ENCODE peak calls at places on chromosomes 6 and 20, in ten cellular contexts. N, U, M, Q, S, Z, X, L, C and K are unnamed samples.

GRCh38 chr6:115668781-115669180 is 391.9 kb downstream of the FRK start:
- DNase-seq in N (no peak), U (no peak), M (no peak), Q (no peak), S (no peak), Z (no peak), X (no peak), L (no peak), C (no peak), K (no peak)

GRCh38 chr20:41769650-41770049 is 151.5 kb upstream of the CHD6 start:
- DNase-seq in N (no peak), U (no peak), M (no peak), Q (no peak), S (no peak), Z (no peak), X (no peak), L (no peak), C (no peak), K (no peak)

GRCh38 chr20:38167851-38168760 is 3.0 kb upstream of the TGM2 start:
- DNase-seq in N (no peak), U (peak), M (no peak), Q (no peak), S (peak), Z (no peak), X (no peak), L (no peak), C (peak), K (no peak)

GRCh38 chr6:46704562-46704961 is 16.9 kb downstream of the TDRD6 start:
- DNase-seq in N (no peak), U (no peak), M (no peak), Q (peak), S (no peak), Z (no peak), X (no peak), L (no peak), C (no peak), K (no peak)

GRCh38 chr6:33752139-33753015 is 5.7 kb upstream of the IP6K3 start:
- DNase-seq in N (no peak), U (no peak), M (peak), Q (no peak), S (no peak), Z (no peak), X (no peak), L (no peak), C (no peak), K (no peak)

GRCh38 chr6:19204445-19204844 is 632.7 kb upstream of the ID4 start:
- DNase-seq in N (no peak), U (no peak), M (no peak), Q (no peak), S (no peak), Z (no peak), X (no peak), L (no peak), C (no peak), K (no peak)

GRCh38 chr20:34951252-34951651 is 4.4 kb downstream of the GSS start:
- DNase-seq in N (no peak), U (no peak), M (no peak), Q (peak), S (no peak), Z (no peak), X (no peak), L (no peak), C (no peak), K (no peak)

GRCh38 chr20:62219101-62219991 is 732 bp downstream of the HRH3 start:
- DNase-seq in N (peak), U (no peak), M (peak), Q (no peak), S (no peak), Z (no peak), X (no peak), L (no peak), C (no peak), K (no peak)

GRCh38 chr6:33995873-33996475 is 149.9 kb downstream of the GRM4 start:
- DNase-seq in N (no peak), U (no peak), M (no peak), Q (no peak), S (no peak), Z (no peak), X (no peak), L (no peak), C (no peak), K (no peak)

GRCh38 chr20:17473662-17474061 is 57.5 kb downstream of the BFSP1 start:
- DNase-seq in N (no peak), U (no peak), M (no peak), Q (no peak), S (no peak), Z (no peak), X (no peak), L (no peak), C (no peak), K (no peak)

GRCh38 chr6:96675617-96676016 is 112.7 kb downstream of the FHL5 start:
- DNase-seq in N (no peak), U (no peak), M (no peak), Q (no peak), S (no peak), Z (no peak), X (no peak), L (no peak), C (no peak), K (no peak)

GRCh38 chr6:35494161-35494563 is 2.7 kb downstream of the TEAD3 start:
- DNase-seq in N (no peak), U (no peak), M (no peak), Q (no peak), S (peak), Z (no peak), X (no peak), L (no peak), C (peak), K (no peak)

GRCh38 chr6:169738204-169738971 is 13.0 kb downstream of the DYNLT2 start:
- DNase-seq in N (no peak), U (no peak), M (no peak), Q (no peak), S (no peak), Z (no peak), X (no peak), L (no peak), C (no peak), K (no peak)

GRCh38 chr20:31638816-31639215 is 1.1 kb downstream of the COX4I2 start:
- DNase-seq in N (no peak), U (no peak), M (no peak), Q (no peak), S (no peak), Z (no peak), X (peak), L (no peak), C (no peak), K (no peak)

GRCh38 chr20:36645998-36646397 is at the start of gene SLA2:
- DNase-seq in N (peak), U (no peak), M (no peak), Q (peak), S (no peak), Z (peak), X (peak), L (peak), C (no peak), K (peak)

GRCh38 chr6:131946404-131946991 is 4.7 kb downstream of the CCN2 start:
- DNase-seq in N (no peak), U (no peak), M (no peak), Q (no peak), S (no peak), Z (no peak), X (no peak), L (no peak), C (peak), K (no peak)

GRCh38 chr6:40933864-40934263 is 105.2 kb downstream of the UNC5CL start:
- DNase-seq in N (no peak), U (no peak), M (no peak), Q (no peak), S (no peak), Z (no peak), X (no peak), L (no peak), C (no peak), K (no peak)

GRCh38 chr20:24657211-24657610 is 187.8 kb downstream of the SYNDIG1 start:
- DNase-seq in N (no peak), U (no peak), M (no peak), Q (no peak), S (no peak), Z (no peak), X (no peak), L (no peak), C (no peak), K (no peak)

GRCh38 chr6:90538651-90539050 is 48.2 kb downstream of the MAP3K7 start:
- DNase-seq in N (no peak), U (no peak), M (no peak), Q (no peak), S (no peak), Z (no peak), X (no peak), L (no peak), C (no peak), K (no peak)

GRCh38 chr20:17613328-17614175 is 43.7 kb downstream of the DSTN start:
- DNase-seq in N (no peak), U (no peak), M (peak), Q (no peak), S (no peak), Z (peak), X (no peak), L (no peak), C (no peak), K (peak)

GRCh38 chr6:53728570-53729194 is 63.1 kb upstream of the KLHL31 start:
- DNase-seq in N (peak), U (no peak), M (no peak), Q (peak), S (peak), Z (peak), X (peak), L (peak), C (peak), K (peak)

GRCh38 chr6:132568611-132569010 is 1.5 kb upstream of the TAAR6 start:
- DNase-seq in N (no peak), U (no peak), M (no peak), Q (no peak), S (no peak), Z (no peak), X (no peak), L (no peak), C (no peak), K (no peak)

GRCh38 chr6:136719280-136720044 is 72.8 kb downstream of the MAP3K5 start:
- DNase-seq in N (no peak), U (no peak), M (no peak), Q (peak), S (no peak), Z (no peak), X (no peak), L (no peak), C (no peak), K (no peak)

GRCh38 chr6:166623318-166623717 is 3.7 kb downstream of the RPS6KA2 start:
- DNase-seq in N (no peak), U (no peak), M (no peak), Q (no peak), S (no peak), Z (no peak), X (no peak), L (no peak), C (no peak), K (no peak)

GRCh38 chr6:53432318-53433161 is 83.8 kb upstream of the ELOVL5 start:
- DNase-seq in N (no peak), U (no peak), M (no peak), Q (no peak), S (no peak), Z (no peak), X (no peak), L (no peak), C (peak), K (no peak)

GRCh38 chr6:137903933-137904821 is 37.1 kb downstream of the TNFAIP3 start:
- DNase-seq in N (peak), U (no peak), M (no peak), Q (peak), S (no peak), Z (no peak), X (no peak), L (no peak), C (peak), K (peak)

GRCh38 chr6:138107078-138107751 is at the start of gene PERP:
- DNase-seq in N (peak), U (no peak), M (peak), Q (no peak), S (peak), Z (peak), X (peak), L (peak), C (peak), K (peak)

GRCh38 chr6:107567643-107568042 is 77.7 kb downstream of the SOBP start:
- DNase-seq in N (no peak), U (no peak), M (no peak), Q (no peak), S (no peak), Z (no peak), X (no peak), L (no peak), C (no peak), K (no peak)

GRCh38 chr20:19113343-19113930 is 99.0 kb upstream of the SLC24A3 start:
- DNase-seq in N (no peak), U (no peak), M (no peak), Q (no peak), S (no peak), Z (no peak), X (no peak), L (no peak), C (no peak), K (no peak)

GRCh38 chr6:100998111-100998510 is 117.0 kb upstream of the ASCC3 start:
- DNase-seq in N (no peak), U (no peak), M (no peak), Q (no peak), S (no peak), Z (no peak), X (no peak), L (no peak), C (peak), K (no peak)

GRCh38 chr6:142763205-142763604 is 181.8 kb downstream of the HIVEP2 start:
- DNase-seq in N (no peak), U (no peak), M (no peak), Q (no peak), S (no peak), Z (no peak), X (no peak), L (no peak), C (peak), K (no peak)

GRCh38 chr20:21511850-21512633 is 1.8 kb downstream of the NKX2-2 start:
- DNase-seq in N (peak), U (no peak), M (peak), Q (no peak), S (no peak), Z (no peak), X (peak), L (no peak), C (no peak), K (peak)

GRCh38 chr20:37846573-37846972 is 56.4 kb upstream of the VSTM2L start:
- DNase-seq in N (no peak), U (no peak), M (no peak), Q (no peak), S (no peak), Z (no peak), X (no peak), L (no peak), C (no peak), K (no peak)

GRCh38 chr6:169536446-169537170 is 165.2 kb downstream of the WDR27 start:
- DNase-seq in N (no peak), U (no peak), M (no peak), Q (no peak), S (no peak), Z (no peak), X (no peak), L (no peak), C (peak), K (no peak)

GRCh38 chr6:137976430-137976829 is 109.4 kb downstream of the TNFAIP3 start:
- DNase-seq in N (no peak), U (no peak), M (no peak), Q (no peak), S (no peak), Z (no peak), X (no peak), L (no peak), C (no peak), K (no peak)

GRCh38 chr6:141562181-141562800 is 570.4 kb upstream of the GJE1 start:
- DNase-seq in N (peak), U (no peak), M (no peak), Q (no peak), S (peak), Z (no peak), X (peak), L (no peak), C (no peak), K (no peak)

GRCh38 chr6:144447487-144447886 is 162.4 kb downstream of the UTRN start:
- DNase-seq in N (no peak), U (no peak), M (no peak), Q (no peak), S (no peak), Z (no peak), X (no peak), L (no peak), C (peak), K (no peak)

GRCh38 chr20:32585519-32586127 is 490 bp upstream of the NOL4L start:
- DNase-seq in N (peak), U (no peak), M (no peak), Q (no peak), S (no peak), Z (no peak), X (no peak), L (no peak), C (no peak), K (peak)

GRCh38 chr6:51554029-51554428 is 533.4 kb downstream of the PKHD1 start:
- DNase-seq in N (no peak), U (no peak), M (no peak), Q (no peak), S (no peak), Z (no peak), X (no peak), L (no peak), C (no peak), K (no peak)

GRCh38 chr6:51553246-51554015 is 534.0 kb downstream of the PKHD1 start:
- DNase-seq in N (no peak), U (no peak), M (no peak), Q (no peak), S (no peak), Z (no peak), X (no peak), L (no peak), C (no peak), K (no peak)

GRCh38 chr6:51562198-51562597 is 525.2 kb downstream of the PKHD1 start:
- DNase-seq in N (peak), U (no peak), M (no peak), Q (no peak), S (no peak), Z (no peak), X (no peak), L (no peak), C (no peak), K (peak)

DNA sequence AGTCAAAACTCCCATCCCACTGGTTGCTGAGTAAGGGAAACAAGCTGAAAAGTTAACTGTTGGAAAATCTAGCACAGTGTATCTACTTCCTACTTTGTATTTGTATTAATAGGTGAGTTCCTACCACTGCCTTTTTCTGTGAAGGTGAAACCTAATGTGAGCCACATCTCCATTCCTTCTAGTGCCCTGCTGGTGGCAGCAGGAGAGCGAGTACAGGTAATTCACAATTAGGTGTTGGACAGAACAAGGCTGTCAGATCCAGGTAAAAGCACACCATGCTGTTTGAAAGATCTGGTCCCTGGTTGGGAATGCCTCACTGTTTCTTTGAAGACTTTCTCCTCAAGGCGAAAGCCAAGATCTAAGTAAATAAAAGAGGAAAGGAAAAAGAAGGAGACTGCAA is 528.4 kb downstream of the PKHD1 start:
- DNase-seq in N (no peak), U (no peak), M (no peak), Q (no peak), S (no peak), Z (no peak), X (no peak), L (no peak), C (no peak), K (no peak)
- TF ChIP-seq CTCF in N (no peak), U (no peak), M (no peak), Q (peak), S (peak), Z (no peak), X (no peak), L (no peak), C (no peak), K (peak)

GRCh38 chr6:22349528-22349927 is 52.7 kb upstream of the PRL start:
- DNase-seq in N (no peak), U (no peak), M (no peak), Q (no peak), S (no peak), Z (no peak), X (no peak), L (no peak), C (no peak), K (no peak)

GRCh38 chr6:22349051-22349450 is 52.2 kb upstream of the PRL start:
- DNase-seq in N (no peak), U (no peak), M (no peak), Q (no peak), S (no peak), Z (no peak), X (no peak), L (no peak), C (no peak), K (no peak)

GRCh38 chr6:22343864-22344263 is 47.0 kb upstream of the PRL start:
- DNase-seq in N (no peak), U (no peak), M (no peak), Q (no peak), S (no peak), Z (no peak), X (no peak), L (no peak), C (no peak), K (no peak)
- TF ChIP-seq CTCF in N (no peak), U (no peak), M (no peak), Q (peak), S (no peak), Z (no peak), X (no peak), L (no peak), C (peak), K (no peak)

GRCh38 chr6:87277123-87277522 is 45.3 kb upstream of the SMIM8 start:
- DNase-seq in N (no peak), U (no peak), M (no peak), Q (peak), S (no peak), Z (no peak), X (no peak), L (no peak), C (peak), K (no peak)
- TF ChIP-seq CTCF in N (no peak), U (no peak), M (no peak), Q (peak), S (peak), Z (no peak), X (no peak), L (no peak), C (peak), K (peak)

GRCh38 chr20:15491564-15491963 is 1081.7 kb downstream of the KIF16B start:
- DNase-seq in N (no peak), U (no peak), M (no peak), Q (no peak), S (no peak), Z (no peak), X (no peak), L (no peak), C (no peak), K (no peak)
- TF ChIP-seq CTCF in N (no peak), U (no peak), M (no peak), Q (peak), S (no peak), Z (no peak), X (peak), L (no peak), C (peak), K (no peak)

DNA sequence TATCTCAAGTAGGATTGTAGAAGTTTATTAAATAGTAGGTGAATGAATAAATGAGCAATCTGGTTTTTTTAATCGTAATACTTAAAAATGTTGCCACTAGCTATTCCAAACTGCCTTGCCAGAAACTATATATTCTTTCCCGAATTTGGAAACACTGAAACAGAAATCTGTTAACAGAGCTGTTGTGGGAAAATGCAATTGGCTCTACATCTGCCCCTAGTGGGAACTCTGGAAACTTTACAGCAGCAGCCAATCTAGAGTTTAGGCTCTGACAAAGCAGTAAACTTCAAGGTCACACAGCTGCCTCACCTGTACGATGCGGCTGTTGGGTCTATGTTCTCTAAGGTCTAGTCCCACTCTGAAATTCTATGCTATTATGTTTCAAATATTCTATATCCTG is 41.7 kb downstream of the SYNE1 start:
- DNase-seq in N (no peak), U (no peak), M (no peak), Q (peak), S (no peak), Z (no peak), X (no peak), L (no peak), C (peak), K (no peak)
- TF ChIP-seq CTCF in N (no peak), U (peak), M (no peak), Q (peak), S (peak), Z (no peak), X (no peak), L (no peak), C (peak), K (no peak)

DNA sequence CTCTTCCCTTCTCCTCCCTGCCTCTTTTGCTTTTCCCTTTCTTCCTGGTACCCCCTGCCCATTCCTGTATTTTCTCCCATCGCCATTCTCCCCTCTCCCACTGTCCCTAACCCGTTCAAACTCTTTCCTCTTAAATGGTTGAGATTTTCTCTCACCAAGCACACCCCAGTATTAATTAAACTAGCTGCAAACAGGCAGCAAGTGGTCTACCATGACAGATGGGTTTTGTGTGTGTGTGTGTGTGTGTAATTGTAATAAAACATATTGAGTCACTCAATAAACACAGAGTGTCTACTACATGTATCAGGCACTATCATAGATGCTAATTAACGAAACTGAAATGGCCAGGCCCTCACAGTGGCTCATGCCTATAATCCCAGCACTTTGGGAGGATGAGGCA is 6.7 kb downstream of the RAET1E start:
- DNase-seq in N (no peak), U (no peak), M (no peak), Q (no peak), S (no peak), Z (no peak), X (peak), L (no peak), C (no peak), K (no peak)
- TF ChIP-seq CTCF in N (no peak), U (no peak), M (no peak), Q (no peak), S (no peak), Z (no peak), X (no peak), L (no peak), C (no peak), K (no peak)